ENCODE peak calls at places on chromosomes 3 and 15, in four cellular contexts. Z, R, S and V are unnamed samples.

GRCh38 chr3:174168538-174169254 is 690.4 kb upstream of the NAALADL2 start:
- DNase-seq in Z (peak; percentile 15), R (no peak), S (no peak), V (no peak)

GRCh38 chr3:123226549-123226948 is 24.8 kb downstream of the SEC22A start:
- DNase-seq in Z (no peak), R (no peak), S (no peak), V (no peak)

GRCh38 chr3:14077310-14077709 is 47.4 kb downstream of the CHCHD4 start:
- DNase-seq in Z (no peak), R (no peak), S (no peak), V (no peak)

GRCh38 chr3:46503194-46503924 is 5.6 kb downstream of the RTP3 start:
- DNase-seq in Z (no peak), R (no peak), S (no peak), V (no peak)

GRCh38 chr15:79124388-79124787 is 33.8 kb upstream of the RASGRF1 start:
- DNase-seq in Z (no peak), R (no peak), S (no peak), V (no peak)

GRCh38 chr3:64207289-64208086 is 17.8 kb downstream of the PRICKLE2 start:
- DNase-seq in Z (no peak), R (no peak), S (no peak), V (no peak)

GRCh38 chr3:95351158-95351557 is 1288.3 kb downstream of the NSUN3 start:
- DNase-seq in Z (no peak), R (no peak), S (no peak), V (no peak)

GRCh38 chr15:90909976-90910375 is 6.9 kb downstream of the MAN2A2 start:
- DNase-seq in Z (no peak), R (no peak), S (no peak), V (no peak)

GRCh38 chr15:77966540-77967290 is 110.8 kb downstream of the TBC1D2B start:
- DNase-seq in Z (peak; percentile 9), R (peak; percentile 74), S (peak; percentile 19), V (no peak)

GRCh38 chr3:196638922-196639516 is 475 bp upstream of the NRROS start:
- DNase-seq in Z (no peak), R (no peak), S (no peak), V (no peak)

GRCh38 chr3:126485956-126486884 is 10.5 kb upstream of the ZXDC start:
- DNase-seq in Z (no peak), R (no peak), S (no peak), V (no peak)

GRCh38 chr15:99279783-99280307 is 28.6 kb downstream of the LRRC28 start:
- DNase-seq in Z (no peak), R (no peak), S (no peak), V (no peak)

GRCh38 chr3:29240248-29240647 is 40.6 kb upstream of the RBMS3 start:
- DNase-seq in Z (no peak), R (no peak), S (no peak), V (no peak)

GRCh38 chr3:57961828-57962447 is 46.3 kb upstream of the FLNB start:
- DNase-seq in Z (no peak), R (no peak), S (no peak), V (no peak)

GRCh38 chr15:98939311-98940080 is 68.1 kb downstream of the PGPEP1L start:
- DNase-seq in Z (no peak), R (no peak), S (no peak), V (no peak)

GRCh38 chr3:16316847-16317560 is 52.0 kb downstream of the OXNAD1 start:
- DNase-seq in Z (no peak), R (no peak), S (no peak), V (no peak)

GRCh38 chr3:43531835-43532234 is 90.0 kb downstream of the ANO10 start:
- DNase-seq in Z (no peak), R (no peak), S (no peak), V (no peak)

GRCh38 chr15:50189630-50190029 is 7.6 kb downstream of the SLC27A2 start:
- DNase-seq in Z (no peak), R (no peak), S (no peak), V (no peak)

GRCh38 chr3:136818851-136819783 is at the start of gene SLC35G2:
- DNase-seq in Z (peak; percentile 59), R (peak; percentile 69), S (no peak), V (peak; percentile 19)

GRCh38 chr3:89002166-89002565 is 105.3 kb upstream of the EPHA3 start:
- DNase-seq in Z (no peak), R (no peak), S (no peak), V (no peak)

GRCh38 chr3:155064920-155065319 is 15.2 kb upstream of the MME start:
- DNase-seq in Z (no peak), R (no peak), S (no peak), V (no peak)

GRCh38 chr3:124676236-124676635 is 54.0 kb upstream of the UMPS start:
- DNase-seq in Z (no peak), R (no peak), S (no peak), V (no peak)

GRCh38 chr3:126118591-126118990 is 34.7 kb upstream of the SLC41A3 start:
- DNase-seq in Z (no peak), R (peak; percentile 38), S (no peak), V (no peak)

GRCh38 chr15:72700076-72700475 is 14.1 kb downstream of the BBS4 start:
- DNase-seq in Z (no peak), R (no peak), S (no peak), V (no peak)

GRCh38 chr3:58383904-58384303 is 49.7 kb downstream of the PDHB start:
- DNase-seq in Z (no peak), R (no peak), S (no peak), V (no peak)

GRCh38 chr3:183489455-183490210 is 61.2 kb upstream of the MCF2L2 start:
- DNase-seq in Z (no peak), R (no peak), S (no peak), V (no peak)

GRCh38 chr15:70320077-70320830 is 222.5 kb upstream of the TLE3 start:
- DNase-seq in Z (no peak), R (no peak), S (no peak), V (no peak)

GRCh38 chr3:171320721-171321120 is 139.5 kb downstream of the TNIK start:
- DNase-seq in Z (no peak), R (peak; percentile 73), S (no peak), V (no peak)

GRCh38 chr3:114877378-114878118 is 269.5 kb downstream of the ZBTB20 start:
- DNase-seq in Z (no peak), R (no peak), S (no peak), V (no peak)

GRCh38 chr3:195756935-195757302 is 36.1 kb downstream of the MUC20 start:
- DNase-seq in Z (no peak), R (no peak), S (no peak), V (no peak)